ENCODE peak calls at places on chromosomes 6 and 20, in six cellular contexts. Z is prostate gland; W is substantia nigra; R is NCI-H446; S is NK-92 treated with Interleukin-12 subunit alpha and Interleukin-12 subunit beta, amount 100 ng/mL, for 24 hours; P is heart right ventricle. Q is an unnamed sample.

GRCh38 chr20:13353261-13353945 is 132.3 kb downstream of the ISM1 start:
- DNase-seq in R (no peak), W (no peak), Z (no peak), S (no peak), P (no peak), Q (no peak)

GRCh38 chr20:7392551-7392950 is 547.7 kb downstream of the HAO1 start:
- DNase-seq in W (no peak), S (no peak), R (no peak), Z (no peak), P (no peak), Q (peak; percentile 46)

GRCh38 chr20:24842591-24843442 is 106.3 kb upstream of the CST7 start:
- DNase-seq in S (no peak), P (no peak), R (no peak), Z (no peak), W (no peak), Q (peak; percentile 3)

GRCh38 chr6:42276008-42276890 is 58.6 kb upstream of the MRPS10 start:
- DNase-seq in W (no peak), P (peak; percentile 83), S (no peak), Z (no peak), R (no peak), Q (peak; percentile 50)

GRCh38 chr20:44780226-44780625 is 30.1 kb downstream of the RIMS4 start:
- DNase-seq in R (no peak), S (no peak), P (peak; percentile 28), W (no peak), Z (no peak), Q (peak; percentile 76)

GRCh38 chr6:100171533-100172321 is 177.7 kb upstream of the MCHR2 start:
- DNase-seq in R (no peak), P (no peak), Z (no peak), S (no peak), W (no peak), Q (no peak)

GRCh38 chr20:44217342-44218092 is 6.9 kb upstream of the OSER1 start:
- DNase-seq in W (peak; percentile 14), P (peak; percentile 69), R (peak; percentile 74), S (peak; percentile 30), Z (peak; percentile 74), Q (peak; percentile 80)

GRCh38 chr6:105482227-105482839 is 79.5 kb upstream of the PREP start:
- DNase-seq in S (no peak), W (no peak), Z (no peak), R (peak; percentile 47), P (peak; percentile 58), Q (peak; percentile 61)

GRCh38 chr6:164911873-164912580 is 397.4 kb downstream of the C6orf118 start:
- DNase-seq in P (peak; percentile 22), S (no peak), W (no peak), R (peak; percentile 20), Z (no peak), Q (no peak)

GRCh38 chr6:50995036-50995435 is 176.4 kb downstream of the TFAP2B start:
- DNase-seq in R (no peak), W (no peak), P (no peak), S (no peak), Z (no peak), Q (no peak)

GRCh38 chr6:33956206-33956605 is 152.4 kb upstream of the MLN start:
- DNase-seq in Z (no peak), P (no peak), W (no peak), S (no peak), R (no peak), Q (no peak)

GRCh38 chr6:41967312-41968287 is 26.0 kb upstream of the CCND3 start:
- DNase-seq in Z (no peak), R (no peak), P (no peak), S (no peak), W (no peak), Q (peak; percentile 74)

GRCh38 chr6:138371720-138372119 is 6.0 kb upstream of the SMIM28 start:
- DNase-seq in Z (no peak), P (no peak), S (no peak), R (no peak), W (no peak), Q (peak; percentile 23)

GRCh38 chr6:6386010-6386409 is 65.5 kb upstream of the F13A1 start:
- DNase-seq in S (no peak), P (no peak), Z (no peak), W (no peak), R (no peak), Q (no peak)

GRCh38 chr6:44409207-44409796 is 21.8 kb downstream of the CDC5L start:
- DNase-seq in S (no peak), W (no peak), P (no peak), R (no peak), Z (no peak), Q (no peak)

GRCh38 chr20:36686504-36686903 is 40.5 kb upstream of the SLA2 start:
- DNase-seq in Z (no peak), W (no peak), P (peak; percentile 14), S (no peak), R (no peak), Q (no peak)

Q was measured in fibroblast of pulmonary artery.